ENCODE peak calls at places on chromosome 17, in ten cellular contexts. One of them, this sample, is unnamed.

GRCh38 chr17:38572292-38572664 is 33.5 kb downstream of the SRCIN1 start:
- DNase-seq in activated B cell treated with CpG ODN at 0.5 μM for 24 hours: no peak
- DNase-seq in T follicular helper cell: no peak
- DNase-seq in stimulated activated CD4-positive, alpha-beta T cell treated with anti-CD3 and anti-CD28 coated beads, Interleukin-12 subunit alpha, Interleukin-12 subunit beta, amount 100 ng/mL, for 24 hours: no peak
- DNase-seq in fibroblast of the aortic adventitia: no peak
- DNase-seq in CD8-positive, alpha-beta memory T cell: no peak
- DNase-seq in dorsolateral prefrontal cortex: no peak
- DNase-seq in DMS 273 treated with DMSO at 0.1 percent for 48 hours: no peak
- DNase-seq in amniotic stem cell: no peak
- DNase-seq in left colon: no peak
- DNase-seq in this sample: no peak

GRCh38 chr17:41339571-41340169 is 11.0 kb downstream of the KRT33A start:
- DNase-seq in activated B cell treated with CpG ODN at 0.5 μM for 24 hours: no peak
- DNase-seq in T follicular helper cell: no peak
- DNase-seq in stimulated activated CD4-positive, alpha-beta T cell treated with anti-CD3 and anti-CD28 coated beads, Interleukin-12 subunit alpha, Interleukin-12 subunit beta, amount 100 ng/mL, for 24 hours: no peak
- DNase-seq in fibroblast of the aortic adventitia: no peak
- DNase-seq in CD8-positive, alpha-beta memory T cell: no peak
- DNase-seq in dorsolateral prefrontal cortex: no peak
- DNase-seq in DMS 273 treated with DMSO at 0.1 percent for 48 hours: no peak
- DNase-seq in amniotic stem cell: no peak
- DNase-seq in left colon: no peak
- DNase-seq in this sample: no peak

GRCh38 chr17:82696259-82696658 is 2.2 kb downstream of the RAB40B start:
- DNase-seq in activated B cell treated with CpG ODN at 0.5 μM for 24 hours: no peak
- DNase-seq in T follicular helper cell: no peak
- DNase-seq in stimulated activated CD4-positive, alpha-beta T cell treated with anti-CD3 and anti-CD28 coated beads, Interleukin-12 subunit alpha, Interleukin-12 subunit beta, amount 100 ng/mL, for 24 hours: no peak
- DNase-seq in fibroblast of the aortic adventitia: no peak
- DNase-seq in CD8-positive, alpha-beta memory T cell: no peak
- DNase-seq in dorsolateral prefrontal cortex: no peak
- DNase-seq in DMS 273 treated with DMSO at 0.1 percent for 48 hours: no peak
- DNase-seq in amniotic stem cell: no peak
- DNase-seq in left colon: no peak
- DNase-seq in this sample: no peak

GRCh38 chr17:81837641-81838040 is 2.8 kb upstream of the PPP1R27 start:
- DNase-seq in activated B cell treated with CpG ODN at 0.5 μM for 24 hours: no peak
- DNase-seq in T follicular helper cell: no peak
- DNase-seq in stimulated activated CD4-positive, alpha-beta T cell treated with anti-CD3 and anti-CD28 coated beads, Interleukin-12 subunit alpha, Interleukin-12 subunit beta, amount 100 ng/mL, for 24 hours: no peak
- DNase-seq in fibroblast of the aortic adventitia: no peak
- DNase-seq in CD8-positive, alpha-beta memory T cell: no peak
- DNase-seq in dorsolateral prefrontal cortex: no peak
- DNase-seq in DMS 273 treated with DMSO at 0.1 percent for 48 hours: no peak
- DNase-seq in amniotic stem cell: no peak
- DNase-seq in left colon: no peak
- DNase-seq in this sample: no peak

GRCh38 chr17:12118617-12119016 is 97.9 kb downstream of the MAP2K4 start:
- DNase-seq in activated B cell treated with CpG ODN at 0.5 μM for 24 hours: no peak
- DNase-seq in T follicular helper cell: no peak
- DNase-seq in stimulated activated CD4-positive, alpha-beta T cell treated with anti-CD3 and anti-CD28 coated beads, Interleukin-12 subunit alpha, Interleukin-12 subunit beta, amount 100 ng/mL, for 24 hours: no peak
- DNase-seq in fibroblast of the aortic adventitia: no peak
- DNase-seq in CD8-positive, alpha-beta memory T cell: no peak
- DNase-seq in dorsolateral prefrontal cortex: no peak
- DNase-seq in DMS 273 treated with DMSO at 0.1 percent for 48 hours: no peak
- DNase-seq in amniotic stem cell: no peak
- DNase-seq in left colon: no peak
- DNase-seq in this sample: no peak

GRCh38 chr17:79842656-79843474 is 3.6 kb upstream of the CBX4 start:
- DNase-seq in activated B cell treated with CpG ODN at 0.5 μM for 24 hours: peak
- DNase-seq in T follicular helper cell: no peak
- DNase-seq in stimulated activated CD4-positive, alpha-beta T cell treated with anti-CD3 and anti-CD28 coated beads, Interleukin-12 subunit alpha, Interleukin-12 subunit beta, amount 100 ng/mL, for 24 hours: no peak
- DNase-seq in fibroblast of the aortic adventitia: peak
- DNase-seq in CD8-positive, alpha-beta memory T cell: no peak
- DNase-seq in dorsolateral prefrontal cortex: no peak
- DNase-seq in DMS 273 treated with DMSO at 0.1 percent for 48 hours: no peak
- DNase-seq in amniotic stem cell: no peak
- DNase-seq in left colon: peak
- DNase-seq in this sample: no peak

GRCh38 chr17:64787921-64788271 is 125.8 kb upstream of the SMURF2 start:
- DNase-seq in activated B cell treated with CpG ODN at 0.5 μM for 24 hours: no peak
- DNase-seq in T follicular helper cell: no peak
- DNase-seq in stimulated activated CD4-positive, alpha-beta T cell treated with anti-CD3 and anti-CD28 coated beads, Interleukin-12 subunit alpha, Interleukin-12 subunit beta, amount 100 ng/mL, for 24 hours: no peak
- DNase-seq in fibroblast of the aortic adventitia: no peak
- DNase-seq in CD8-positive, alpha-beta memory T cell: no peak
- DNase-seq in dorsolateral prefrontal cortex: no peak
- DNase-seq in DMS 273 treated with DMSO at 0.1 percent for 48 hours: no peak
- DNase-seq in amniotic stem cell: no peak
- DNase-seq in left colon: no peak
- DNase-seq in this sample: no peak

GRCh38 chr17:50176559-50177471 is 11.0 kb downstream of the SGCA start:
- DNase-seq in activated B cell treated with CpG ODN at 0.5 μM for 24 hours: no peak
- DNase-seq in T follicular helper cell: no peak
- DNase-seq in stimulated activated CD4-positive, alpha-beta T cell treated with anti-CD3 and anti-CD28 coated beads, Interleukin-12 subunit alpha, Interleukin-12 subunit beta, amount 100 ng/mL, for 24 hours: no peak
- DNase-seq in fibroblast of the aortic adventitia: peak
- DNase-seq in CD8-positive, alpha-beta memory T cell: no peak
- DNase-seq in dorsolateral prefrontal cortex: no peak
- DNase-seq in DMS 273 treated with DMSO at 0.1 percent for 48 hours: no peak
- DNase-seq in amniotic stem cell: no peak
- DNase-seq in left colon: no peak
- DNase-seq in this sample: no peak

GRCh38 chr17:49590874-49591273 is 15.2 kb downstream of the NXPH3 start:
- DNase-seq in activated B cell treated with CpG ODN at 0.5 μM for 24 hours: no peak
- DNase-seq in T follicular helper cell: no peak
- DNase-seq in stimulated activated CD4-positive, alpha-beta T cell treated with anti-CD3 and anti-CD28 coated beads, Interleukin-12 subunit alpha, Interleukin-12 subunit beta, amount 100 ng/mL, for 24 hours: no peak
- DNase-seq in fibroblast of the aortic adventitia: no peak
- DNase-seq in CD8-positive, alpha-beta memory T cell: no peak
- DNase-seq in dorsolateral prefrontal cortex: no peak
- DNase-seq in DMS 273 treated with DMSO at 0.1 percent for 48 hours: no peak
- DNase-seq in amniotic stem cell: no peak
- DNase-seq in left colon: no peak
- DNase-seq in this sample: no peak